ENCODE peak calls at places on chromosomes 13 and 19, in six cellular contexts. One of them, this sample, is unnamed.
A peak's percentile ranks its signal among the peaks of the same experiment; 100 is the strongest.

GRCh38 chr13:101283782-101284181 is 132.5 kb downstream of the NALCN start:
- DNase-seq in NCI-H1930: peak; percentile 25
- DNase-seq in GOT3: no peak
- DNase-seq in AG20443: no peak
- DNase-seq in B cell: no peak
- DNase-seq in activated CD8-positive, alpha-beta memory T cell treated with anti-CD3 and anti-CD28 coated beads for 48 hours: no peak
- DNase-seq in this sample: no peak

GRCh38 chr13:38697628-38698333 is 10.9 kb downstream of the FREM2 start:
- DNase-seq in NCI-H1930: no peak
- DNase-seq in GOT3: no peak
- DNase-seq in AG20443: no peak
- DNase-seq in B cell: no peak
- DNase-seq in activated CD8-positive, alpha-beta memory T cell treated with anti-CD3 and anti-CD28 coated beads for 48 hours: no peak
- DNase-seq in this sample: no peak

GRCh38 chr19:1312732-1313694 is 27.3 kb downstream of the EFNA2 start:
- DNase-seq in activated CD8-positive, alpha-beta memory T cell treated with anti-CD3 and anti-CD28 coated beads for 48 hours: no peak
- DNase-seq in B cell: no peak
- DNase-seq in AG20443: peak; percentile 80
- DNase-seq in GOT3: no peak
- DNase-seq in NCI-H1930: no peak
- DNase-seq in this sample: no peak

GRCh38 chr13:60679928-60680693 is 283.1 kb downstream of the TDRD3 start:
- DNase-seq in NCI-H1930: no peak
- DNase-seq in GOT3: no peak
- DNase-seq in B cell: no peak
- DNase-seq in activated CD8-positive, alpha-beta memory T cell treated with anti-CD3 and anti-CD28 coated beads for 48 hours: no peak
- DNase-seq in AG20443: no peak
- DNase-seq in this sample: no peak

GRCh38 chr19:41409288-41409687 is 11.7 kb downstream of the BCKDHA start:
- DNase-seq in activated CD8-positive, alpha-beta memory T cell treated with anti-CD3 and anti-CD28 coated beads for 48 hours: no peak
- DNase-seq in AG20443: no peak
- DNase-seq in B cell: no peak
- DNase-seq in GOT3: no peak
- DNase-seq in NCI-H1930: peak; percentile 24
- DNase-seq in this sample: no peak

GRCh38 chr19:55406869-55407624 is 541 bp downstream of the UBE2S start:
- DNase-seq in activated CD8-positive, alpha-beta memory T cell treated with anti-CD3 and anti-CD28 coated beads for 48 hours: no peak
- DNase-seq in B cell: peak; percentile 42
- DNase-seq in GOT3: no peak
- DNase-seq in AG20443: peak; percentile 68
- DNase-seq in NCI-H1930: no peak
- DNase-seq in this sample: no peak

GRCh38 chr13:82867284-82867683 is 1015.0 kb downstream of the SLITRK1 start:
- DNase-seq in GOT3: no peak
- DNase-seq in B cell: no peak
- DNase-seq in activated CD8-positive, alpha-beta memory T cell treated with anti-CD3 and anti-CD28 coated beads for 48 hours: no peak
- DNase-seq in AG20443: no peak
- DNase-seq in NCI-H1930: no peak
- DNase-seq in this sample: no peak

GRCh38 chr19:1725100-1726064 is 27.9 kb upstream of the ONECUT3 start:
- DNase-seq in B cell: peak; percentile 52
- DNase-seq in GOT3: no peak
- DNase-seq in activated CD8-positive, alpha-beta memory T cell treated with anti-CD3 and anti-CD28 coated beads for 48 hours: no peak
- DNase-seq in NCI-H1930: peak; percentile 67
- DNase-seq in AG20443: peak; percentile 100
- DNase-seq in this sample: no peak

GRCh38 chr13:105957769-105958438 is 577.6 kb downstream of the EFNB2 start:
- DNase-seq in B cell: no peak
- DNase-seq in NCI-H1930: no peak
- DNase-seq in AG20443: no peak
- DNase-seq in GOT3: no peak
- DNase-seq in activated CD8-positive, alpha-beta memory T cell treated with anti-CD3 and anti-CD28 coated beads for 48 hours: no peak
- DNase-seq in this sample: no peak

GRCh38 chr19:46288896-46289588 is 7.8 kb upstream of the HIF3A start:
- DNase-seq in GOT3: no peak
- DNase-seq in activated CD8-positive, alpha-beta memory T cell treated with anti-CD3 and anti-CD28 coated beads for 48 hours: no peak
- DNase-seq in AG20443: peak; percentile 45
- DNase-seq in NCI-H1930: no peak
- DNase-seq in B cell: no peak
- DNase-seq in this sample: no peak

GRCh38 chr19:53977991-53978731 is 13.3 kb upstream of the CACNG6 start:
- DNase-seq in activated CD8-positive, alpha-beta memory T cell treated with anti-CD3 and anti-CD28 coated beads for 48 hours: no peak
- DNase-seq in GOT3: peak; percentile 31
- DNase-seq in NCI-H1930: peak; percentile 94
- DNase-seq in AG20443: peak; percentile 84
- DNase-seq in B cell: no peak
- DNase-seq in this sample: no peak

GRCh38 chr19:49739933-49740332 is 23.2 kb downstream of the TSKS start:
- DNase-seq in activated CD8-positive, alpha-beta memory T cell treated with anti-CD3 and anti-CD28 coated beads for 48 hours: no peak
- DNase-seq in B cell: no peak
- DNase-seq in AG20443: no peak
- DNase-seq in NCI-H1930: no peak
- DNase-seq in GOT3: no peak
- DNase-seq in this sample: no peak

GRCh38 chr13:26882731-26883130 is 122.1 kb upstream of the GPR12 start:
- DNase-seq in B cell: no peak
- DNase-seq in NCI-H1930: no peak
- DNase-seq in GOT3: no peak
- DNase-seq in AG20443: no peak
- DNase-seq in activated CD8-positive, alpha-beta memory T cell treated with anti-CD3 and anti-CD28 coated beads for 48 hours: no peak
- DNase-seq in this sample: no peak

GRCh38 chr13:42814868-42815267 is 33.5 kb downstream of the FAM216B start:
- DNase-seq in NCI-H1930: no peak
- DNase-seq in B cell: no peak
- DNase-seq in GOT3: no peak
- DNase-seq in AG20443: peak; percentile 60
- DNase-seq in activated CD8-positive, alpha-beta memory T cell treated with anti-CD3 and anti-CD28 coated beads for 48 hours: no peak
- DNase-seq in this sample: no peak

GRCh38 chr19:41334793-41335192 is 18.9 kb downstream of the TGFB1 start:
- DNase-seq in AG20443: no peak
- DNase-seq in GOT3: no peak
- DNase-seq in NCI-H1930: no peak
- DNase-seq in activated CD8-positive, alpha-beta memory T cell treated with anti-CD3 and anti-CD28 coated beads for 48 hours: no peak
- DNase-seq in B cell: peak; percentile 55
- DNase-seq in this sample: no peak

GRCh38 chr19:38453596-38453995 is 20.1 kb downstream of the RYR1 start:
- DNase-seq in NCI-H1930: no peak
- DNase-seq in AG20443: no peak
- DNase-seq in activated CD8-positive, alpha-beta memory T cell treated with anti-CD3 and anti-CD28 coated beads for 48 hours: no peak
- DNase-seq in GOT3: no peak
- DNase-seq in B cell: no peak
- DNase-seq in this sample: no peak

GRCh38 chr19:44544031-44544430 is 14.6 kb upstream of the CEACAM20 start:
- DNase-seq in AG20443: no peak
- DNase-seq in B cell: no peak
- DNase-seq in activated CD8-positive, alpha-beta memory T cell treated with anti-CD3 and anti-CD28 coated beads for 48 hours: no peak
- DNase-seq in NCI-H1930: no peak
- DNase-seq in GOT3: no peak
- DNase-seq in this sample: no peak

GRCh38 chr13:114212096-114212495 is 22.6 kb upstream of the CDC16 start:
- DNase-seq in AG20443: no peak
- DNase-seq in activated CD8-positive, alpha-beta memory T cell treated with anti-CD3 and anti-CD28 coated beads for 48 hours: no peak
- DNase-seq in B cell: no peak
- DNase-seq in GOT3: no peak
- DNase-seq in NCI-H1930: no peak
- DNase-seq in this sample: no peak